ENCODE peak calls at places on chromosomes 7 and 10, in nine cellular contexts. M is astrocyte; Y is fibroblast of lung; O is Karpas-422; C is effector memory CD4-positive, alpha-beta T cell; L is left ventricle myocardium inferior; I is spleen; H is heart left ventricle; E is left lung. R is an unnamed sample. For H3K4me1 and H3K9me3, the result is how much of the 10 kb centered on the place peaks cover.

GRCh38 chr7:83301416-83301815 is 138.7 kb upstream of the PCLO start:
- DNase-seq in M (peak), Y (peak), O (no peak), C (no peak), L (no peak), I (no peak), H (no peak), E (no peak), R (no peak)

GRCh38 chr7:140674899-140675701 is 2.4 kb downstream of the ADCK2 start:
- DNase-seq in M (peak), Y (peak), O (peak), C (no peak), L (no peak), I (peak), H (peak), E (no peak), R (peak)

GRCh38 chr10:16909271-16909767 is 92.1 kb upstream of the RSU1 start:
- DNase-seq in M (peak), Y (peak), O (no peak), C (no peak), L (no peak), I (no peak), H (no peak), E (no peak), R (peak)

GRCh38 chr10:11830836-11831519 is 7.8 kb downstream of the PROSER2 start:
- DNase-seq in M (peak), Y (peak), O (no peak), C (no peak), L (no peak), I (no peak), H (no peak), E (no peak), R (no peak)

GRCh38 chr7:155543011-155543881 is 3.1 kb downstream of the CNPY1 start:
- DNase-seq in M (peak), Y (peak), O (no peak), C (no peak), L (no peak), I (no peak), H (no peak), E (no peak), R (no peak)

GRCh38 chr7:100400656-100401055 is 27.4 kb downstream of the PILRA start:
- DNase-seq in M (no peak), Y (no peak), O (peak), C (no peak), L (no peak), I (no peak), H (no peak), E (no peak), R (no peak)

GRCh38 chr10:32163774-32164148 is 107.5 kb upstream of the KIF5B start:
- DNase-seq in M (no peak), Y (no peak), O (no peak), C (no peak), L (no peak), I (no peak), H (no peak), E (no peak), R (no peak)

GRCh38 chr7:132191418-132191817 is 384.9 kb downstream of the PLXNA4 start:
- DNase-seq in M (peak), Y (peak), O (no peak), C (no peak), L (no peak), I (peak), H (no peak), E (no peak), R (peak)

GRCh38 chr10:9869777-9870176 is 1147.9 kb upstream of the CELF2 start:
- DNase-seq in M (no peak), Y (no peak), O (no peak), C (no peak), L (no peak), I (no peak), H (no peak), E (no peak), R (no peak)

GRCh38 chr7:106110885-106111670 is 1.0 kb downstream of the SYPL1 start:
- DNase-seq in M (no peak), Y (peak), O (peak), C (no peak), L (no peak), I (no peak), H (no peak), E (no peak), R (peak)

GRCh38 chr10:42367532-42368230 is 270.7 kb downstream of the ZNF33B start:
- DNase-seq in M (peak), Y (peak), O (peak), C (no peak), L (peak), I (peak), H (peak), E (peak), R (peak)

GRCh38 chr7:111855161-111855841 is 293.0 kb upstream of the IMMP2L start:
- DNase-seq in M (peak), Y (peak), O (peak), C (no peak), L (no peak), I (no peak), H (peak), E (no peak), R (peak)

GRCh38 chr7:33130184-33130583 is 820 bp downstream of the BBS9 start:
- DNase-seq in M (no peak), Y (no peak), O (peak), C (no peak), L (no peak), I (no peak), H (no peak), E (no peak), R (no peak)

GRCh38 chr10:6953131-6953834 is 373.2 kb upstream of the PRKCQ start:
- DNase-seq in M (no peak), Y (no peak), O (no peak), C (no peak), L (peak), I (no peak), H (peak), E (no peak), R (no peak)

GRCh38 chr7:32034052-32034451 is 36.2 kb downstream of the PDE1C start:
- DNase-seq in M (no peak), Y (no peak), O (no peak), C (no peak), L (no peak), I (no peak), H (no peak), E (no peak), R (no peak)

GRCh38 chr10:117000580-117000979 is 4.4 kb downstream of the SHTN1 start:
- DNase-seq in M (no peak), Y (no peak), O (no peak), C (no peak), L (no peak), I (no peak), H (no peak), E (no peak), R (peak)

GRCh38 chr7:3107228-3107763 is 63.6 kb upstream of the CARD11 start:
- DNase-seq in M (no peak), Y (no peak), O (no peak), C (no peak), L (no peak), I (no peak), H (no peak), E (no peak), R (no peak)

GRCh38 chr10:124152781-124153600 is 59.6 kb upstream of the CHST15 start:
- DNase-seq in M (peak), Y (peak), O (no peak), C (peak), L (peak), I (peak), H (peak), E (peak), R (no peak)

GRCh38 chr7:20279979-20280378 is 50.7 kb upstream of the ITGB8 start:
- DNase-seq in M (no peak), Y (no peak), O (no peak), C (no peak), L (no peak), I (no peak), H (no peak), E (no peak), R (no peak)

GRCh38 chr10:76936182-76936581 is 701.4 kb downstream of the KCNMA1 start:
- DNase-seq in M (no peak), Y (no peak), O (no peak), C (no peak), L (no peak), I (no peak), H (no peak), E (no peak), R (no peak)
- H3K4me3 ChIP-seq in M (no peak), Y (no peak), O (no peak), C (no peak), L (no peak), I (no peak), H (no peak), E (no peak), R (no peak)

GRCh38 chr7:22670422-22670815 is 56.6 kb upstream of the IL6 start:
- DNase-seq in M (no peak), Y (no peak), O (no peak), C (no peak), L (no peak), I (no peak), H (no peak), E (no peak), R (no peak)
- H3K4me1 ChIP-seq in M (half or more), Y (under half), O (under half), C (under half), L (under half), I (under half), H (under half), E (under half), R (under half)

DNA sequence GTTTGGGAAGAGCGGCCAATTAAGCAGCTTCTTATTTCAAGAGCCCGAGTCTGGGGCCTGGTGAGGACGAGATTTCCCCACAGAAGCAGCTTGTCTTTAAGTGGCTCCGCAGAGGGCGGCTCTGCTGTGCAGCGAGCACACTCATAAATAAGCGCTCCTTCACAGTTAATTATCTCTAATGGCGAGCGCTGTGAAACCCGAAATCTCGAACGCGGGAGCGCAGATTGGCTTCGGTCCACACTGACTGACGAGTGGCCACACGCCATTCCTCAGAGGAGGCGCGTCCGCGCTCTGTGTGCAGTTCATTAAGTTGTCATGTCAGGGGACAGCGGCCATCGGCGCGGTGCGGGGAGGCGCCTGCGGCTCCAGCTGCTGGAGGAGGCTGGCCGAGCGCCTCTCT is 560.9 kb downstream of the DNAJB6 start:
- DNase-seq in M (no peak), Y (no peak), O (no peak), C (no peak), L (no peak), I (no peak), H (no peak), E (peak), R (no peak)
- H3K9me3 ChIP-seq in M (under half), Y (under half), O (under half), C (under half), L (under half), I (under half), H (under half), E (under half), R (under half)

DNA sequence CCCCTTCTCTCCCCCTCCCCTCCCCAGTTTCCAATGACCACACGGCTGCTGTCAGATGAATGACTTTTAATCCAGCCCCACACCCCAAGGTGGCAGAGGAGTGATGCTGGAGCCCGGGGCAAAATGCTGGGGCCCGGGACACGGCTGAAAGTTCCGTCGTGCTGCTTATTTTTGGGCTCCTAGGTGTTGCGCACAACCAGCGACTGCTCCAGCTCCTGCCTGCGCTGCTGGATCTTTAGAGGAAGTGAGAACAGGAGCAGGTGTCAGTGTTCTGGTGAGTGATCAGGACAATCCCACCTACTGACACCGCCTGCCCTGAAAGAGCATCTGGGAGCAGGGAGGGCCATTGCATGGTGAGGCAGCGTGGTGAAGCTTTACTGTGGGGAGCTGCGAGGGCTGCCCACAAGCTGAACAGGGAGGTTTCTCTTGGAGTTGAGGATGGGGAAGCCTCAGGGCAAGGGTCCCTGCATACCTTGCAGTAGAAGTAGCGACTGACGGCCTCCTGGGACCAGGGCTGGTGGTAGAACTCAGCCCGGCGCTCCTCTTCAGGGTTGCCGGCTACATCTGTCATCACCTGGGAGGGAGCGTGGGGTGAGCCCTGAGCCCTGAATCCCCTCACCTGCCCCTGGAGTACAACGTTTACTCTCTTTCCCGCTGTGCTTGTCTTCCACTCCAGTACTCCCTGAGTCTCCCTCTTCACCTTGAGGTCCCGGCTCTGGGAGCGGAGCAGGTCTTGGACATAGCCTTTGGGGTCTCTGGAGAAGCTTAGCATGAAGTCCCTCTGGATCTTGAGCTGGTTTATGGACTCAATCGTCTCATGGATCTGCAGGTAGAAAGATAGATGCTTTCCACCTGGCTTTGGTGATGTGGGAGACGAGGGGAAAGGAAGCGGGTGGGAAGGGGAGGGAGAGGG is 6.9 kb downstream of the CHPF2 start:
- DNase-seq in M (no peak), Y (no peak), O (peak), C (no peak), L (no peak), I (peak), H (no peak), E (no peak), R (no peak)
- H3K4me3 ChIP-seq in M (no peak), Y (no peak), O (no peak), C (no peak), L (no peak), I (no peak), H (no peak), E (no peak), R (no peak)